ENCODE peak calls at places on chromosomes 7 and 10, in eight cellular contexts. J is GM23248; H is mesendoderm; O is dorsolateral prefrontal cortex; B is lower lobe of right lung; T is left ventricle myocardium inferior; Z is CD8-positive, alpha-beta T cell; R is A549. Y is an unnamed sample.

GRCh38 chr10:63573068-63573697 is 52.0 kb downstream of the REEP3 start:
- DNase-seq in J (peak; percentile 14), H (no peak), O (no peak), B (no peak), T (no peak), Z (no peak), R (no peak), Y (no peak)

GRCh38 chr10:78859266-78859665 is 209.5 kb upstream of the ZMIZ1 start:
- DNase-seq in J (no peak), H (no peak), O (no peak), B (no peak), T (no peak), Z (peak; percentile 17), R (no peak), Y (no peak)

GRCh38 chr7:3297105-3297819 is 3.8 kb upstream of the SDK1 start:
- DNase-seq in J (no peak), H (peak; percentile 30), O (no peak), B (no peak), T (no peak), Z (no peak), R (no peak), Y (no peak)

GRCh38 chr7:43136064-43136463 is 23.6 kb downstream of the HECW1 start:
- DNase-seq in J (no peak), H (no peak), O (no peak), B (no peak), T (no peak), Z (no peak), R (no peak), Y (no peak)

GRCh38 chr10:61901829-61902447 is 439 bp downstream of the ARID5B start:
- DNase-seq in J (peak; percentile 72), H (peak; percentile 59), O (no peak), B (no peak), T (no peak), Z (no peak), R (peak; percentile 31), Y (no peak)

GRCh38 chr7:24778543-24779282 is 21.4 kb upstream of the GSDME start:
- DNase-seq in J (peak; percentile 97), H (no peak), O (no peak), B (peak; percentile 69), T (peak; percentile 46), Z (no peak), R (no peak), Y (no peak)

GRCh38 chr10:28777911-28778310 is 100.6 kb downstream of the BAMBI start:
- DNase-seq in J (no peak), H (no peak), O (no peak), B (no peak), T (no peak), Z (no peak), R (no peak), Y (no peak)

GRCh38 chr10:84510121-84510520 is 181.7 kb downstream of the CCSER2 start:
- DNase-seq in J (peak; percentile 6), H (peak; percentile 59), O (no peak), B (no peak), T (no peak), Z (no peak), R (no peak), Y (no peak)

GRCh38 chr7:2307690-2308107 is 6.5 kb downstream of the SNX8 start:
- DNase-seq in J (no peak), H (no peak), O (no peak), B (no peak), T (no peak), Z (no peak), R (no peak), Y (no peak)

GRCh38 chr7:17677408-17677807 is 262.9 kb downstream of the SNX13 start:
- DNase-seq in J (peak; percentile 79), H (no peak), O (no peak), B (no peak), T (no peak), Z (no peak), R (no peak), Y (no peak)

GRCh38 chr10:112605063-112605462 is 158.0 kb downstream of the VTI1A start:
- DNase-seq in J (no peak), H (no peak), O (no peak), B (no peak), T (no peak), Z (no peak), R (no peak), Y (no peak)

GRCh38 chr7:100389437-100390088 is 16.3 kb downstream of the PILRA start:
- DNase-seq in J (no peak), H (no peak), O (no peak), B (no peak), T (no peak), Z (no peak), R (no peak), Y (no peak)

GRCh38 chr10:970311-971149 is 17.7 kb upstream of the GTPBP4 start:
- DNase-seq in J (peak; percentile 66), H (no peak), O (no peak), B (no peak), T (no peak), Z (no peak), R (no peak), Y (no peak)

GRCh38 chr7:14376711-14377110 is 387.2 kb upstream of the ETV1 start:
- DNase-seq in J (no peak), H (no peak), O (no peak), B (no peak), T (no peak), Z (no peak), R (no peak), Y (no peak)

GRCh38 chr10:3747984-3748383 is 37.0 kb downstream of the KLF6 start:
- DNase-seq in J (no peak), H (no peak), O (no peak), B (no peak), T (no peak), Z (no peak), R (no peak), Y (no peak)
- H3K4me3 ChIP-seq in J (no peak overlapping the region), H (no peak overlapping the region), O (no peak overlapping the region), B (peak overlapping the region; percentile 29), T (peak overlapping the region; percentile 40), Z (no peak overlapping the region), R (no peak overlapping the region), Y (no peak overlapping the region)

GRCh38 chr7:139728203-139728602 is 49.6 kb downstream of the HIPK2 start:
- DNase-seq in J (no peak), H (no peak), O (peak; percentile 7), B (no peak), T (no peak), Z (no peak), R (no peak), Y (no peak)

GRCh38 chr7:139725077-139725476 is 52.7 kb downstream of the HIPK2 start:
- DNase-seq in J (peak; percentile 85), H (no peak), O (peak; percentile 6), B (no peak), T (no peak), Z (no peak), R (no peak), Y (no peak)

GRCh38 chr7:139725843-139726484 is 51.8 kb downstream of the HIPK2 start:
- DNase-seq in J (no peak), H (no peak), O (no peak), B (no peak), T (no peak), Z (no peak), R (no peak), Y (no peak)

GRCh38 chr7:139727151-139727705 is 50.6 kb downstream of the HIPK2 start:
- DNase-seq in J (peak; percentile 74), H (no peak), O (peak; percentile 31), B (no peak), T (no peak), Z (no peak), R (no peak), Y (no peak)

DNA sequence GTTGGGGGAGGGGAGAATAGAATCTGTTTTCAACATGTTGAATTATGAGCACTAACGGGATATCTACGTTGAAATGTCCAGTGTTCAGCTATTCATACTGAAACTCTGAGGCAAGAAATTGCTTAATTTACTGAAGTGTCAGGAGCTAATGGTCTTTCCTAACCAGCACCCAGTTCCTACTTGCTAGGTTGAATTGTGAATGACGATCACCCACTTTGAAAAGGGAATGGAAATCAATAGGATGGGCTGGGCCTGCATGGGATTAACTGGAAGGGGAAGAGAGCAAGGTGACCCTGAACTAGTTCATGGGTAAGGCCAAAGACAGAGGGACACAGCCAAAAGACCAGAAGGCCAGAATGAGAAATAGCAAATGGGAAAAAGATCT is 51.3 kb downstream of the HIPK2 start:
- DNase-seq in J (no peak), H (no peak), O (no peak), B (no peak), T (no peak), Z (no peak), R (no peak), Y (no peak)
- H3K27ac ChIP-seq in J (peak overlapping the region; percentile 63), H (no peak overlapping the region), O (peak overlapping the region; percentile 69), B (peak overlapping the region; percentile 28), T (peak overlapping the region; percentile 91), Z (no peak overlapping the region), R (peak overlapping the region; percentile 45), Y (no peak overlapping the region)

DNA sequence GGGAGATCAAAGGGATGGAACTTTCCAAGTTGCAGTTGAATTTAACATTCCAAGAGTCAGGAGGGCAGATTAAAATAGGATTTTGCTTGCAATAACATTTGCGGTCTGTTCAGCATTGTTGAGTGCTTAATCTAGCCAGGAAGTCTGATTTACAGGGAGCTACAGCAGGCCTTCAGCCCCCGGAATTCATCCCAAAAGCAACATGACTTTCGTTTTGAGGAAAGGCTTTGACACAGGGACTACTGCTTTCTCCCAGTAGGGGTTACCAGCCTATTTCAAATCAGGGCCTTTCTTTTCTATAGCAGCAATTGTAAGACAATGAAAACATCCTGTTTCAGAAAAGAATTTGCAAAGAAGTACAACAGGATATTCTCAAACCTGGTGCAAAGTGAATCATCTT is 279.7 kb upstream of the PITRM1 start:
- DNase-seq in J (peak; percentile 90), H (peak; percentile 77), O (no peak), B (no peak), T (no peak), Z (no peak), R (no peak), Y (no peak)
- H3K4me3 ChIP-seq in J (peak overlapping the region; percentile 63), H (no peak overlapping the region), O (no peak overlapping the region), B (no peak overlapping the region), T (peak overlapping the region; percentile 29), Z (no peak overlapping the region), R (no peak overlapping the region), Y (no peak overlapping the region)

GRCh38 chr7:64685091-64685490 is 19.2 kb downstream of the ZNF107 start:
- DNase-seq in J (no peak), H (peak; percentile 7), O (no peak), B (no peak), T (no peak), Z (no peak), R (no peak), Y (no peak)
- H3K27ac ChIP-seq in J (no peak overlapping the region), H (no peak overlapping the region), O (no peak overlapping the region), B (no peak overlapping the region), T (no peak overlapping the region), Z (no peak overlapping the region), R (no peak overlapping the region), Y (no peak overlapping the region)

GRCh38 chr10:31583358-31583757 is 264.3 kb downstream of the ZEB1 start:
- DNase-seq in J (peak; percentile 30), H (peak; percentile 74), O (no peak), B (no peak), T (no peak), Z (no peak), R (no peak), Y (no peak)
- H3K4me3 ChIP-seq in J (no peak overlapping the region), H (no peak overlapping the region), O (no peak overlapping the region), B (no peak overlapping the region), T (no peak overlapping the region), Z (no peak overlapping the region), R (no peak overlapping the region), Y (no peak overlapping the region)